ENCODE peak calls at places on chromosome 19, in six cellular contexts. E is HepG2, D is SK-N-SH, A is HCT116, C is endothelial cell of umbilical vein, W is K562. K is an unnamed sample.

GRCh38 chr19:41877490-41877876 is 404 bp downstream of the CD79A start:
- DNase-seq in A (no peak), C (no peak), E (no peak), W (no peak), D (no peak), K (no peak)

GRCh38 chr19:34253711-34254551 is 423 bp upstream of the GARRE1 start:
- DNase-seq in E (peak), D (no peak), W (peak), C (peak), A (no peak), K (no peak)

GRCh38 chr19:18197941-18198340 is 4.9 kb downstream of the MPV17L2 start:
- DNase-seq in A (no peak), C (no peak), E (no peak), D (no peak), W (no peak), K (no peak)

GRCh38 chr19:9075064-9075964 is 11.5 kb upstream of the OR1M1 start:
- DNase-seq in W (peak), D (peak), A (peak), E (peak), C (peak), K (peak)

GRCh38 chr19:15280048-15280725 is 47.9 kb upstream of the EPHX3 start:
- DNase-seq in D (no peak), W (no peak), A (no peak), E (no peak), C (no peak), K (no peak)

GRCh38 chr19:33280351-33280921 is 21.9 kb downstream of the CEBPA start:
- DNase-seq in W (no peak), D (no peak), A (no peak), C (no peak), E (no peak), K (no peak)

GRCh38 chr19:54523403-54523802 is 20.8 kb downstream of the LAIR2 start:
- DNase-seq in A (no peak), W (no peak), D (no peak), E (no peak), C (peak), K (no peak)

GRCh38 chr19:6014551-6015135 is 36.7 kb upstream of the RANBP3 start:
- DNase-seq in W (no peak), D (peak), E (no peak), C (no peak), A (no peak), K (no peak)

DNA sequence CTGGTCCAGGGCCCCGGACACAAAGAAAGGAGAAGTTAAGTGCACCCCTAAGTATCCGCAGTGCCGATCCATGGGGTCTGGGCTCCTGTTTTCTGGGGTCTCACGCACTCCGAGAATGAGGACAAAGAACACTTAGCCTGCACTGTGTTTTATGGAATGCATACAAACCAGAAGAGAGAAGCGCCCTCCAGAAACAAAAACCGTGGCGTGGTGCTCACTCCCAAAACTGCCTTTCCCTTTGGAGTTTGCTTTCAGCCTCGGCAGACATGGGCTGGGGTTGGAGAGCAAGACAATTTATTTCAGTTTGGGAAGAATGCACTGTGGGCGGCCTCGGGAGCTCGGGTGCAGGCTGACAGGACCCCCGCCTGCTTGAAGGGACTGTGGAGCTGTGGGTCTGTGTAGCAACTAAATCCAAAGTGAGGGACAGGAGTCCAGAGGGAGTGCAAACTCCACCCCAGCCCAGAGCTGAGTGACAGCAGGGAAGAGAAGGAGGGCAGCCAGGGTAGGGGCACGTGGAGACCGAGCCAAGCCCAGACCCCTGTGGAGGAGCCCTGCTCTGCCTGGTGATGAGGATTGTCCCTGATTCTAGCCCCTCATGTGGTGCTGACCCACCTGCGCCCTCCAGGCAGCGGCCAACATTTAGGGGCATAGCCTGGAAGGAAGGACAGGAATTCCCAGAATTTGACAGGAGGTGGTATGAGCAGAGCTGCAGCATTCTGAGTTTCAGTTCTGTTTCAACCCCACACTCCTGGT is 37.9 kb upstream of the POP4 start:
- DNase-seq in E (no peak), W (no peak), C (no peak), D (no peak), A (no peak), K (no peak)
- H3K9ac ChIP-seq in E (no peak), W (no peak), C (no peak), D (no peak), A (no peak), K (no peak)

DNA sequence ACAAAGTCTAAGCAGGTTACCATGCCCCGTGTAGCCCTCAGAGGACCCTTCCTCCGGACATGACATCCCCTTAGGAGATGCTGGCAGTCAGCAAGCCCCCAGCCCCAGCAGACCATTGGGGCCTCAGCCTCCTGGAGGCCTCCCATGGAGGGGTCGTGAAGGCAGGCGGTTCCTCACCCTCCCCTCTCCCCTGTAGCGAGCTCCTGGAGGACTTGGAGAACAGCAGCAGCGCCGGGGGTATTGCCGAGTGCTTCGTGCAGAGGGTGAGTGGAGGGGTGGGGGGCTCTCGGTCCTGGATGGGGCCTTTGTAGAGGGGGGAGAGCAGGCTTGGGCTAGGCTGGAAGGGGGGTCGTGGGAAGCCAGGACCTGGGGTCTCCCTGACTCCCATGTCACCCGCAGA is 3.7 kb downstream of the PLEKHG2 start:
- DNase-seq in C (no peak), A (no peak), E (no peak), D (no peak), W (no peak), K (no peak)
- H3K27ac ChIP-seq in C (no peak), A (no peak), E (no peak), D (no peak), W (no peak), K (no peak)

DNA sequence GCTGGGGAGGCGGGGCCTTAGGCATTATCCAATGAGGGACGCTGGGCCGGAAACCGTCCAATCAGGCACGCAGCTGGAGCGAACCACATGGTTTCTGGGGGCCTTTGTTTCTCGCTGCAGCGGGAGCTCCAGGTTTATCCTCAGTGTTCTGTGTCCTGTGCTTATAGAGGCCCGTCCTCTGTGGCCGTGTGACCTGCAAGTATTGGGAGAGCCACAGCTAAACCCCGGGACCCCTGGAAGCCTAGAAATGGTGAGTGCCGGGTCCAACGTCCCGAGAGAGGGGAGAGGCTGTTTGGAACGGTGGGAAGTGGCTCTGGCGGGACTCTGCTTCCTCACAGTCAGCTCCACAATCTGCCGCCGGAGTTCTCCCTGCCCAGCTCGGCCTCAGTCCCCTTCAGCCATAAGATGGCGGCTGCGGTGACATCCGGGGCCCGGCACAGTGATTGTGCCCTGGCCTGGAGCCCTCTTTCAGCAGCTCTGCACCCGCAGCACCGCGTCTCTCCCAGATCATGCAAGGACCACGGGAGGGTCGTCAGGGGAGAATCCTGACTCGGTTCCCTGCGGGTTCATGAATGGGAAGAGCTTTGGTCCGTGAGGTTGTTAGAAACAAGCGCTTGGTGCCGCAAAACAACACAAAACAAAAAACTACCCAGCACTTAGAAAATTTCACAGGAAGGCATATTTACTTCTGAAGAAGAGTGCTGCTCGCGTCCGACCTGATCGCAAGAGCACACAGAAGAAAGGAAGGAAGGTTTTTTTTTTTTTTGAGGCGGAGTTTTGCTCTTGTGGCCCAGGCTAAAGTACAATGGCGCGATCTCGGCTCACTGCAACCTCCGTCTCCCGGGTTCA is at the start of gene ZNF253:
- DNase-seq in D (peak), W (peak), C (peak), E (peak), A (no peak), K (peak)
- TF ChIP-seq POLR2AphosphoS5 in D (peak), W (peak), C (peak), E (peak), A (no peak), K (peak)

DNA sequence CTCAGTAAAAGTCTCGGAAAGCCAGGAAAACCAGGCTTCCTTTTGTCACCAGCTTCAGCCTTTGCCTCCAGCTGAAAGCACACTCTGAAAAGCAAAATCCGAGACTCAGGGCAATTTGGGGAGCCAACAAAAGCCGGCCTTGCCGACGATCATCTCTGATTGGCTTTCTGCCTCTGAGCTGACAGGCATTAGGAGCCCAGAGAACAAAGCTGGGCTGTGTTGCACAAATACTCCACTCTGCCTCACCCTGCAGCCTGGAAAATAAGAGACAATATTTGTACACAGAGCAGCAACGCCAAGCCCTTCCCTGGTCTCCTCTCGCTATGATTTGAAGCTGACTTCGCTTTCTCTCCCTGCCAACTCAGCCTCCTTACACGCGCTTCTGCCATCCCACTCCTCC is 46.9 kb downstream of the CACNA1A start:
- DNase-seq in D (no peak), C (no peak), W (no peak), A (no peak), E (no peak), K (no peak)
- H3K9ac ChIP-seq in D (no peak), C (no peak), W (no peak), A (no peak), E (no peak), K (no peak)

DNA sequence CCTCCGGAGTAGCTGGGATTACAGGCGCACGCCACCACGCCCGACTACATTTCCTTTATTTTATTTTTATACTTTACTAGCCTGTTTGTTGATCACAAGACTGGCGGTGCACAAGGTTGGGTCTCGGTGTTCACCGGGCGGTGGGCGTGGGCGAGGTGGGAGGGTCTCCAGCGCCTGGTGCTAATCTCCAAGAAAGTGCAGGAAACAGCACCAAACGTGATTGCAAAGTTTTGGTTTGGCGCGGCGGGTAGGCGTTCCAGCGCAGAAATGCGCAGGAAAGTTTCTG is 24.1 kb upstream of the ZNF850 start:
- DNase-seq in E (no peak), D (no peak), W (no peak), C (no peak), A (no peak), K (no peak)
- H3K27ac ChIP-seq in E (no peak), D (peak), W (no peak), C (no peak), A (no peak), K (no peak)

DNA sequence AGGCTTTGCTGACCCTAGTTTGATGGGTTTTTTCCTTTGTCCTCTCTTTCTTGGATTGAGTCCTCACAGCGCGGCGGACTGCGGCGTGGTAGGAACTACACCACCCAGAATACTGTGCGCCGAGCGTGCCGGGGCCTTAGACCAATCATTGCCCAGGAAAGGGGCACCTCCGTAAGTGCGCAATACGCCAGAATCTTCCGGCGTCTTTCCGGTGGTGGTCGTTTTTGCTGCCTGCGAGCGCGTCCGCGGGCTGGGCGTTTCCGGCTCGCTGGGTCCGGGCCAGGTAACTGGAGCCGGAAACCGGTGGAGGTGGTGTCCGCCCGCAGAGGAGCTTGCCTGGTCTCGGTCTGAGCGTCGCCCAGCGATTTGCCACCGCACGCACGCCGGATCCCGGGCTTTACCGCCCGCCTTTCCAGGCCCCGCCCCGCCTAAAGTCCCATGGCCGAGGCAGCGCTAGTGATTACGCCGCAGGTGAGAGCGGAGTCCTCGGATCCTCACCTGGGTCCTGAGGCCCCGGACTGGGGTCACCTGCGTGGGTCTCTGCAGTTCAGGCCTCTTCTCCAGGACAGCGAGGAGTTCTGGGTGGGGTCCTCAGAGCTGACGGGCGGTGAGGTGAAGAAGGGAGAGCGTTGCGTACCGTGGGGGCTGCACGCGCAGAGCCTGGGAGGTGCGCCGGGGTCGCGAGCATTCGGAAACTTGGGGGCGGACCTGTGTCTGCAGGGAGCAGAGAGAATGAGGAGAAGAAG is at the start of gene ZNF549:
- DNase-seq in E (peak), D (peak), W (peak), A (no peak), C (peak), K (peak)
- TF ChIP-seq POLR2AphosphoS5 in E (peak), D (no peak), W (no peak), A (no peak), C (no peak), K (peak)

DNA sequence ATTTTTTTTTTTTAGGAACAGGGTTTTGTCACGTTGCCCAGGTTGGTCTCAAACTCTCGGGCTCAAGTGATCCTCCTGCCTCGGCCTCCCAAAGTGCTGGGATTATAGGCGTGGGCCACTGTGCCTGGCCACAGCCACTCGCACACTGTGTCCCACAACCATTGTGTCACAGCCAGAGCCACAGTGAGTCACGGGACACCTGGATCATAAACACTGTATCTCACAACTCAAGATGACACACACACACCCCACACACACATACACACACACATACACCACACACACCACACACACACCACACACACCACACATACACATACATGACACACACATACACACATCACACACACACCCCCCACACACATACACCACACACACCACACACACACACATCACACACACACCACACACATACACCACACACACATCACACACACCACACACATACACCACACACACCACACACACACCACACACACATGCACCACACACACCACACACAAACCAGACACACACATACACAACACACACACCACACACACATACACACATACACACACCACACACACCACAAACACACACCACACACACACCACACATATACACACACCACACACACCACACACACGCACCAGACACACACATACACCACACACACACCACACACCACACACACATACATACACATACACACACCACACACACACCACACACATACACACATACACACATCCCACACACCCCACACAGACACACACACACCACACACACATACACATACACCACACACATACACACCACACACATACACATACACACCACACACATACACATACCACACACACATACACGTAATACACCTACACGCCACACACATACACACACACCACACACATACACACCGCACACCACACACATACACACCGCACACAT is 16.2 kb downstream of the ELAVL3 start:
- DNase-seq in E (no peak), D (no peak), C (no peak), W (no peak), A (no peak), K (no peak)
- H3K9ac ChIP-seq in E (no peak), D (no peak), C (no peak), W (no peak), A (no peak), K (no peak)

GRCh38 chr19:30083701-30084156 is 141.7 kb downstream of the URI1 start:
- DNase-seq in D (peak), W (no peak), C (no peak), E (no peak), A (no peak), K (no peak)

GRCh38 chr19:30084390-30084819 is 142.4 kb downstream of the URI1 start:
- DNase-seq in A (no peak), C (no peak), E (no peak), W (no peak), D (peak), K (no peak)

GRCh38 chr19:30082168-30082567 is 140.1 kb downstream of the URI1 start:
- DNase-seq in E (no peak), W (no peak), A (no peak), C (no peak), D (no peak), K (no peak)

GRCh38 chr19:30083125-30083681 is 141.2 kb downstream of the URI1 start:
- DNase-seq in A (no peak), C (no peak), W (no peak), D (no peak), E (no peak), K (no peak)

GRCh38 chr19:30082611-30083010 is 140.6 kb downstream of the URI1 start:
- DNase-seq in C (no peak), E (no peak), A (no peak), W (no peak), D (no peak), K (no peak)
- H3K27ac ChIP-seq in C (no peak), E (no peak), A (no peak), W (no peak), D (no peak), K (no peak)

DNA sequence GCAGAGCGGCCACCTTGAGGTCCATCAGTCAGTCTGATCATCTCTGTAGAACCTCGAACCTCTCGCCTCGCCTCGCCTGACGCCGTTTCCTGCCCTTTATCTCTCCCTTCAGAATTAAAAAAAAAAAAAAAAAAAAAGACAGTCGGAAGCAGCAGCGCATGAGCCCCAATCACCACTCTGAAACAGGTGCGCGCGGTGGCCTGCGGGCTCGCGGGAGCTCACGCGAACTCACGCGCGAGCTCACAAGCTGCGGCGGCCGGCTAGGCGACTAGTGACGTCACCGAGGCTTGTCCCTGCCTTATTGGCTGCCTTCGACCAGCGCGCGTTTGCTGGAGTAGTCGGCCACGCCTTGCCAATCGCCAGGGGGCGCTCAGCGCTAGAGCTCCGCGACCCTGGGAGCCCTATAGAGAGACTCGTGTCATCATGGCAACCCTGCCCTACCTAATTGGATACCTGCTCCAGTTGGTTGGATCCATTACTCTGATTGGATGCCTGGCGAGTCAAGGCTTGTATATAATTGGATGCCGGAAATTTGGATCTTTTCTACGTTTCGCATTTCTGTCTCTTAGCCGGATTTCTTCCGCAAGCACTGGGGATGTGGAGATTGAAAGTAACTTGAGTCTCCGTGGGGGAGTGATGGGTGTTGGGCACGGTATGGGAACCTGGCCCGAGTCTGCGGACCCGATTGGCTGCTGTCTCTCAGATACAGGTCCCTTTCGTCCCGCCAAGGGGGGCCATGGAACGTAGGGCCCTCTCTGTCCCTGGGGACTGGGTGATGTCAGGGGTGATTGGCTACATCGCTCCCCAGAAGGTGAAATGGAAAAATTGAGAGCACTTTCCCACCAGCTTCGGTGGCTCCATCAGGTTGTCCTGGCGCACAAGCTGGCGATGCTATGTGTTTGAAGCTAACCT is 31.6 kb downstream of the SYT3 start:
- DNase-seq in D (peak), A (peak), C (peak), E (peak), W (peak), K (peak)
- TF ChIP-seq POLR2AphosphoS5 in D (no peak), A (no peak), C (no peak), E (no peak), W (no peak), K (no peak)

K was measured in SK-N-MC.